ENCODE peak calls at places on chromosomes 13 and 19, in seven cellular contexts. C, S, T, W, O, Z and F are unnamed samples.
A peak's percentile ranks its signal among the peaks of the same experiment; 100 is the strongest.

GRCh38 chr13:31477961-31478360 is 261.4 kb upstream of the RXFP2 start:
- DNase-seq in O (no peak), S (no peak), T (peak; percentile 31), C (no peak), W (no peak), Z (no peak), F (no peak)

GRCh38 chr13:40639226-40639681 is 27.2 kb downstream of the FOXO1 start:
- DNase-seq in T (no peak), O (no peak), S (no peak), W (no peak), C (no peak), Z (no peak), F (no peak)

GRCh38 chr19:18219911-18220631 is 6.2 kb downstream of the PDE4C start:
- DNase-seq in C (no peak), Z (no peak), O (no peak), S (no peak), W (no peak), T (no peak), F (no peak)

GRCh38 chr19:4018775-4019504 is 11.4 kb downstream of the PIAS4 start:
- DNase-seq in T (no peak), W (no peak), C (no peak), O (no peak), S (no peak), Z (no peak), F (no peak)

GRCh38 chr13:60754211-60754610 is 357.2 kb downstream of the TDRD3 start:
- DNase-seq in O (no peak), T (no peak), Z (no peak), S (no peak), W (no peak), C (peak; percentile 54), F (no peak)

GRCh38 chr13:113448885-113449692 is 4.2 kb downstream of the ADPRHL1 start:
- DNase-seq in T (peak; percentile 44), Z (peak; percentile 100), C (no peak), O (no peak), W (peak; percentile 70), S (peak; percentile 79), F (peak; percentile 66)

GRCh38 chr19:40603071-40603718 is 2.0 kb downstream of the LTBP4 start:
- DNase-seq in C (peak; percentile 85), T (no peak), W (no peak), O (peak; percentile 45), S (no peak), Z (no peak), F (no peak)

GRCh38 chr13:28489536-28489935 is 5.4 kb downstream of the FLT1 start:
- DNase-seq in S (no peak), T (no peak), O (no peak), C (no peak), W (no peak), Z (no peak), F (no peak)

GRCh38 chr19:17948474-17948966 is 15.7 kb downstream of the CCDC124 start:
- DNase-seq in T (no peak), C (no peak), Z (no peak), S (no peak), O (no peak), W (no peak), F (no peak)

GRCh38 chr13:25869941-25870340 is 181.9 kb downstream of the SHISA2 start:
- DNase-seq in T (no peak), S (no peak), O (no peak), C (no peak), Z (no peak), W (no peak), F (no peak)

GRCh38 chr13:73216381-73216831 is 157.6 kb downstream of the KLF5 start:
- DNase-seq in S (no peak), W (no peak), O (peak; percentile 83), C (no peak), Z (no peak), T (no peak), F (no peak)

GRCh38 chr13:113360446-113360845 is 3.5 kb downstream of the GRTP1 start:
- DNase-seq in O (no peak), W (no peak), S (no peak), C (no peak), T (no peak), Z (no peak), F (no peak)

GRCh38 chr13:30465541-30466357 is at the start of gene HMGB1:
- DNase-seq in C (peak; percentile 99), Z (peak; percentile 100), W (peak; percentile 96), O (peak; percentile 99), T (peak; percentile 98), S (peak; percentile 97), F (peak; percentile 97)